ENCODE peak calls at places on chromosomes 11 and 22, in eight cellular contexts. G is heart left ventricle, D is hepatocyte, C is dorsolateral prefrontal cortex, L is Peyer's patch, Y is fibroblast of the aortic adventitia, N is astrocyte, Z is lower lobe of right lung. I is an unnamed sample.

GRCh38 chr11:13051257-13051656 is 42.1 kb downstream of the RASSF10 start:
- DNase-seq in Y (no peak), G (no peak), Z (no peak), C (no peak), D (no peak), L (no peak), N (peak), I (no peak)

GRCh38 chr11:65954771-65955170 is 6.8 kb upstream of the SART1 start:
- DNase-seq in N (no peak), D (no peak), Z (no peak), L (no peak), C (no peak), Y (no peak), G (no peak), I (no peak)

GRCh38 chr11:68890490-68891231 is 13.0 kb downstream of the MRPL21 start:
- DNase-seq in G (peak), Z (peak), Y (peak), N (peak), L (no peak), D (peak), C (peak), I (peak)

GRCh38 chr11:9264381-9265210 is 554 bp downstream of the DENND5A start:
- DNase-seq in N (peak), D (peak), Y (peak), L (peak), C (peak), Z (peak), G (peak), I (peak)

GRCh38 chr22:32760815-32761214 is 40.7 kb upstream of the TIMP3 start:
- DNase-seq in C (no peak), Y (no peak), Z (no peak), D (no peak), L (no peak), N (no peak), G (peak), I (no peak)

GRCh38 chr11:106608677-106609076 is 409.6 kb downstream of the GUCY1A2 start:
- DNase-seq in L (no peak), Y (peak), G (no peak), N (peak), D (no peak), C (no peak), Z (no peak), I (peak)

GRCh38 chr11:29093416-29093815 is 923.4 kb downstream of the KCNA4 start:
- DNase-seq in Y (peak), D (no peak), L (no peak), Z (no peak), N (peak), G (no peak), C (no peak), I (peak)

GRCh38 chr11:27722945-27723344 is 22.7 kb upstream of the BDNF start:
- DNase-seq in N (no peak), L (no peak), D (peak), C (no peak), Y (no peak), Z (no peak), G (no peak), I (peak)

GRCh38 chr11:121838571-121838970 is 277.4 kb downstream of the BLID start:
- DNase-seq in C (no peak), Z (no peak), D (no peak), N (no peak), G (no peak), Y (no peak), L (no peak), I (peak)

GRCh38 chr11:80365315-80365714 is 924.5 kb upstream of the TENM4 start:
- DNase-seq in N (no peak), Y (no peak), D (no peak), G (no peak), L (no peak), Z (no peak), C (no peak), I (no peak)

GRCh38 chr11:65975771-65976170 is 14.2 kb downstream of the SART1 start:
- DNase-seq in L (no peak), N (no peak), G (no peak), D (no peak), Y (no peak), Z (no peak), C (no peak), I (no peak)

GRCh38 chr11:77071671-77072605 is 5.2 kb downstream of the CAPN5 start:
- DNase-seq in Y (no peak), Z (peak), D (no peak), C (peak), G (peak), L (peak), N (no peak), I (peak)

GRCh38 chr11:104254347-104254746 is 90.4 kb upstream of the PDGFD start:
- DNase-seq in D (peak), G (peak), Z (no peak), C (peak), N (peak), Y (peak), L (no peak), I (no peak)

GRCh38 chr11:126391286-126391954 is 35.9 kb downstream of the ST3GAL4 start:
- DNase-seq in C (peak), D (no peak), L (no peak), G (no peak), N (no peak), Z (no peak), Y (no peak), I (no peak)

GRCh38 chr22:20422271-20422958 is 15.2 kb downstream of the SCARF2 start:
- DNase-seq in Z (peak), Y (peak), N (peak), D (peak), G (peak), L (no peak), C (no peak), I (peak)

GRCh38 chr11:2801711-2802388 is 83.7 kb downstream of the CDKN1C start:
- DNase-seq in L (peak), G (peak), Y (no peak), N (no peak), C (peak), D (no peak), Z (peak), I (no peak)

GRCh38 chr11:93361435-93361834 is 30.9 kb downstream of the DEUP1 start:
- DNase-seq in G (no peak), Z (no peak), Y (no peak), L (no peak), C (no peak), D (no peak), N (no peak), I (no peak)
- TF ChIP-seq CTCF in G (no peak), Z (no peak), Y (no peak), L (peak), C (peak), D (no peak), N (no peak), I (no peak)

GRCh38 chr22:41888638-41889200 is 26.2 kb downstream of the SHISA8 start:
- DNase-seq in Y (peak), Z (no peak), G (no peak), D (no peak), N (peak), C (no peak), L (no peak), I (peak)
- H3K4me3 ChIP-seq in Y (no peak), Z (no peak), G (no peak), D (no peak), N (no peak), C (no peak), L (no peak), I (no peak)

DNA sequence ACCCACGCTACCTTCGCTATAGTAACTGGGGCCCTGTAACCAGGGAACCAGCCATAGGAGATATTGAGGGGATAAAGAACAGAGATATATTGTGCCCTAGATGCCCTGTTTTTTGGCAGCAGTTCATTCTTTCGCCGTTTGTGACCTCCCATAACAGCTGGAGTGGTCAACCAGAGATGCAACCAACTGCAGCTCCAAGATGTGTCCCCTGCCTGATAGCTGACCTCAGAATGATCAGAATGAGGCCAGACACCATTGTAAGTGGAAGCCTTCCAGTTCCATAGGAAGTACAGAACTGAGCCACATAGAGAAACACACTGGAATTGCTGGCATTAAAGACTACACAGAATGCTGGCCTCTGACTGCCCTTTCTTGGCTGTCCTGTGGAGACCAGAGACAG is 39.2 kb downstream of the P4HA3 start:
- DNase-seq in C (no peak), D (no peak), N (no peak), Z (no peak), Y (no peak), G (no peak), L (no peak), I (no peak)
- TF ChIP-seq CTCF in C (no peak), D (no peak), N (no peak), Z (no peak), Y (no peak), G (no peak), L (no peak), I (no peak)

DNA sequence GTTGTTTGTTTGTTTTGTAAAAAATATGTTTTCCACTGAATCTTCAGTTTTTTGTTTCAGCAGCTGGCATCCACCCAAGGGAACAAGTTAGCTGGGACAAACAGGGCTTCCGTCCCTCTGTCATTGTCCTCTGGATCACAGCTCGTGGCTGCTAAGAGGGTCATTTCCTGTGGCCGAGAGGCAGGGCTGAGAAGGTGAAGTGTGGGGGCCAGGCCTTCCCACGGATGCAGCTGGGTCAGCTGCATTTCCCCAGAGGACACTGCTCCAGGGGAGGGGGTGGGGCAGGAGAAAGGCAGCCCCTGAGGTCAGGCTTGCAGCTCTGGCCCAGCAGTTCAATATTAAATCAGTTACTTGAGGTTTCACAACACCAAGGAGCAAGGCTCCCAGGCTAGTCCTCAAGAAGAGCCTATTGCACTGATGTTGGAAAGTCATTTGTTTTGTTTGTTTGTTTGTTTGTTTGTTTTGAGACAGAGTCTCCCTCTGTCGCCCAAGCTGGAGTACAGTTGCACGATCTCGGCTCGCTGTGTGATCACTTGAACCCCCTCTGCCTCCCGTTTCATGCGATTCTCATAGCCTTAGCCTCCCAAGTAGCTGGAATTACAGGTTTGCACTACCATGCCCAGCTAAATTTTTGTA is 34.4 kb upstream of the SMTN start:
- DNase-seq in Y (no peak), G (peak), N (no peak), Z (peak), L (no peak), D (no peak), C (no peak), I (no peak)
- H3K4me3 ChIP-seq in Y (no peak), G (no peak), N (no peak), Z (no peak), L (no peak), D (no peak), C (no peak), I (no peak)

GRCh38 chr22:26581769-26582168 is 8.2 kb downstream of the TPST2 start:
- DNase-seq in G (no peak), N (no peak), Z (no peak), L (no peak), D (no peak), C (no peak), Y (no peak), I (no peak)

GRCh38 chr22:26587991-26588613 is 1.8 kb downstream of the TPST2 start:
- DNase-seq in D (no peak), Z (no peak), L (no peak), C (no peak), G (no peak), N (peak), Y (peak), I (peak)

GRCh38 chr22:26586556-26587325 is 3.2 kb downstream of the TPST2 start:
- DNase-seq in Z (no peak), L (no peak), Y (no peak), D (no peak), C (no peak), G (no peak), N (no peak), I (no peak)

GRCh38 chr22:26584010-26584409 is 5.9 kb downstream of the TPST2 start:
- DNase-seq in Z (no peak), D (no peak), L (no peak), C (no peak), Y (no peak), N (no peak), G (no peak), I (no peak)

GRCh38 chr22:26585104-26585790 is 4.7 kb downstream of the TPST2 start:
- DNase-seq in C (peak), L (no peak), Z (peak), N (peak), D (peak), Y (peak), G (peak), I (peak)
- TF ChIP-seq CTCF in C (no peak), L (no peak), Z (no peak), N (no peak), D (no peak), Y (peak), G (no peak), I (peak)

GRCh38 chr11:10642298-10642697 is 51.3 kb downstream of the IRAG1 start:
- DNase-seq in Z (no peak), C (no peak), L (no peak), D (no peak), G (no peak), N (no peak), Y (no peak), I (no peak)

GRCh38 chr11:10639350-10639749 is 54.2 kb downstream of the IRAG1 start:
- DNase-seq in D (no peak), Z (no peak), L (no peak), N (no peak), C (no peak), Y (no peak), G (no peak), I (no peak)

GRCh38 chr11:10640308-10640707 is 53.2 kb downstream of the IRAG1 start:
- DNase-seq in G (no peak), N (no peak), Z (no peak), C (no peak), L (no peak), Y (no peak), D (no peak), I (no peak)

GRCh38 chr11:10638285-10638684 is 55.3 kb downstream of the IRAG1 start:
- DNase-seq in G (no peak), L (no peak), Y (peak), D (peak), C (no peak), Z (no peak), N (peak), I (peak)

DNA sequence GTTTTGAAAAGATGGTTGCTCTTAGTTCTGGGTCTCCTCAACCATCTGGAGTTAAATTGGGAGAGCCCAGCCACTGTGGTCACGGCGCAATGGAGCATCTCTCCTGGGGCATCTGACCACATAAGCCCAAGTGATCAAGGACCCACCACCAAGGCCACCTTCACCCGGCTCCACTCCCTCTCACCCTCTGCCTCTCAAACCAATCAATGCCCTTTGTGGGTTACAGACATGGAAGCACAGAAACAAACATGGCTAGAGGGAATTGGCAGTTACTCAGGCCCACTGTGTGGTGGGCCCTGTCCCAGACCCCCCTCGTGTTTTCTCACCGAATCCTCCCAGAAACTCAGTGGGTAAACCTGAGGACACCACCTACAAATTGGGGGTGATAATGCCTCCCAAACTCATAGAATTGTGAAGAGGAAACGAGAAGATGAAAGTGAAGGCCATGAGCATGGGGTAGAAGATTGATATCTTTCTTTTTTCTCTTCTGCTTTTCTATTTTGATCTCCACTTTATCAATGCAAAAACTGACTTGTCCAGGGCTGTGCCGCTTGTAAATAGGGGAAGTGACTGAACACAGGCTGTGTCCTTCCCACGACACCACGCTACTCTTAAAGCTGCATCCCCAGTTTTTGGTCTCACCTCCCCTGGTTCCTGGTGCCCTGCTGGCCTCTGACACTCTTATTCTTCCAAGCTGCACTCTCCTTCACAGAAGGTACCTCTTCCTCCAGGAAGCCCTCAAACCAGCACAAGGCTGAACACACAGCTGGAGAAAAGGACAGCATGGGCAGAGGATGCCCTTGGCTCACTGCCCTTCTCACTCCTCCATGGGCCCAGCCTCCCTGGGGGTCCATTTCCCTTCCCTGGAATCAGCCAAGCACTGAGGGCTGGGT is 52.0 kb downstream of the IRAG1 start:
- DNase-seq in N (no peak), L (no peak), Y (no peak), Z (no peak), D (no peak), C (no peak), G (no peak), I (no peak)
- H3K4me3 ChIP-seq in N (no peak), L (no peak), Y (no peak), Z (no peak), D (no peak), C (no peak), G (no peak), I (no peak)

GRCh38 chr11:124739479-124740276 is at the start of gene NRGN:
- DNase-seq in C (peak), D (peak), Y (peak), L (peak), G (peak), N (peak), Z (peak), I (peak)
- TF ChIP-seq CTCF in C (no peak), D (no peak), Y (no peak), L (no peak), G (no peak), N (no peak), Z (no peak), I (no peak)

GRCh38 chr11:35337136-35337918 is 82.0 kb downstream of the SLC1A2 start:
- DNase-seq in G (no peak), Z (no peak), D (peak), L (no peak), N (peak), Y (peak), C (no peak), I (peak)
- H3K4me3 ChIP-seq in G (no peak), Z (no peak), D (no peak), L (no peak), N (no peak), Y (no peak), C (no peak), I (no peak)